ENCODE peak calls at places on chromosome 12, in four cellular contexts. One of them, this sample, is unnamed. For H3K4me1, the result is how much of the 10 kb centered on the place peaks cover.

GRCh38 chr12:23245186-23245585 is 620.2 kb downstream of the ETNK1 start:
- DNase-seq in adipocyte: no peak
- DNase-seq in HAP-1: no peak
- DNase-seq in HCT116: no peak
- DNase-seq in this sample: no peak

GRCh38 chr12:130628304-130628703 is 87.8 kb downstream of the RIMBP2 start:
- DNase-seq in adipocyte: no peak
- DNase-seq in HAP-1: no peak
- DNase-seq in HCT116: no peak
- DNase-seq in this sample: no peak

GRCh38 chr12:94994312-94994711 is 9.2 kb downstream of the NDUFA12 start:
- DNase-seq in adipocyte: peak
- DNase-seq in HAP-1: no peak
- DNase-seq in HCT116: peak
- DNase-seq in this sample: no peak

GRCh38 chr12:94207467-94208432 is 59.4 kb downstream of the PLXNC1 start:
- DNase-seq in adipocyte: peak
- DNase-seq in HAP-1: no peak
- DNase-seq in HCT116: no peak
- DNase-seq in this sample: no peak

GRCh38 chr12:954736-955135 is 5.2 kb upstream of the RAD52 start:
- DNase-seq in adipocyte: no peak
- DNase-seq in HAP-1: no peak
- DNase-seq in HCT116: no peak
- DNase-seq in this sample: no peak

GRCh38 chr12:123043536-123044001 is 63.1 kb downstream of the ARL6IP4 start:
- DNase-seq in adipocyte: peak
- DNase-seq in HAP-1: no peak
- DNase-seq in HCT116: peak
- DNase-seq in this sample: peak

GRCh38 chr12:85633491-85633890 is 202.7 kb downstream of the RASSF9 start:
- DNase-seq in adipocyte: no peak
- DNase-seq in HAP-1: no peak
- DNase-seq in HCT116: no peak
- DNase-seq in this sample: no peak

GRCh38 chr12:48980389-48980952 is 2.3 kb downstream of the WNT1 start:
- DNase-seq in adipocyte: no peak
- DNase-seq in HAP-1: no peak
- DNase-seq in HCT116: no peak
- DNase-seq in this sample: no peak

GRCh38 chr12:66848967-66849366 is 170.1 kb upstream of the GRIP1 start:
- DNase-seq in adipocyte: no peak
- DNase-seq in HAP-1: no peak
- DNase-seq in HCT116: no peak
- DNase-seq in this sample: no peak

GRCh38 chr12:2876431-2877046 is 435 bp downstream of the FOXM1 start:
- DNase-seq in adipocyte: peak
- DNase-seq in HAP-1: no peak
- DNase-seq in HCT116: no peak
- DNase-seq in this sample: no peak

GRCh38 chr12:122058750-122059149 is 19.8 kb upstream of the MLXIP start:
- DNase-seq in adipocyte: no peak
- DNase-seq in HAP-1: no peak
- DNase-seq in HCT116: no peak
- DNase-seq in this sample: no peak

GRCh38 chr12:42961395-42961794 is 371.8 kb upstream of the PRICKLE1 start:
- DNase-seq in adipocyte: peak
- DNase-seq in HAP-1: no peak
- DNase-seq in HCT116: peak
- DNase-seq in this sample: peak

GRCh38 chr12:49962861-49963765 is 1.4 kb downstream of the AQP5 start:
- DNase-seq in adipocyte: peak
- DNase-seq in HAP-1: no peak
- DNase-seq in HCT116: peak
- DNase-seq in this sample: peak

GRCh38 chr12:52018448-52019122 is 11.8 kb downstream of the TAMALIN start:
- DNase-seq in adipocyte: no peak
- DNase-seq in HAP-1: no peak
- DNase-seq in HCT116: no peak
- DNase-seq in this sample: no peak

GRCh38 chr12:123367511-123367910 is 2.9 kb upstream of the SBNO1 start:
- DNase-seq in adipocyte: no peak
- DNase-seq in HAP-1: no peak
- DNase-seq in HCT116: no peak
- DNase-seq in this sample: no peak

GRCh38 chr12:19402743-19403400 is 36.4 kb upstream of the AEBP2 start:
- DNase-seq in adipocyte: no peak
- DNase-seq in HAP-1: no peak
- DNase-seq in HCT116: no peak
- DNase-seq in this sample: no peak

GRCh38 chr12:52782502-52782901 is 5.4 kb upstream of the KRT76 start:
- DNase-seq in adipocyte: no peak
- DNase-seq in HAP-1: no peak
- DNase-seq in HCT116: no peak
- DNase-seq in this sample: no peak

GRCh38 chr12:2429032-2429431 is 365.7 kb upstream of the FKBP4 start:
- DNase-seq in adipocyte: peak
- DNase-seq in HAP-1: no peak
- DNase-seq in HCT116: no peak
- DNase-seq in this sample: no peak

GRCh38 chr12:39626033-39626814 is 6.6 kb upstream of the ABCD2 start:
- DNase-seq in adipocyte: no peak
- DNase-seq in HAP-1: no peak
- DNase-seq in HCT116: no peak
- DNase-seq in this sample: no peak

GRCh38 chr12:109725321-109726105 is 11.9 kb downstream of the FAM222A start:
- DNase-seq in adipocyte: no peak
- DNase-seq in HAP-1: no peak
- DNase-seq in HCT116: no peak
- DNase-seq in this sample: no peak

GRCh38 chr12:32688786-32689185 is 9.7 kb downstream of the DNM1L start:
- DNase-seq in adipocyte: no peak
- DNase-seq in HAP-1: no peak
- DNase-seq in HCT116: no peak
- DNase-seq in this sample: no peak

GRCh38 chr12:14256139-14256538 is 109.3 kb upstream of the ATF7IP start:
- DNase-seq in adipocyte: peak
- DNase-seq in HAP-1: no peak
- DNase-seq in HCT116: no peak
- DNase-seq in this sample: no peak

GRCh38 chr12:47397664-47398281 is 308.1 kb downstream of the RPAP3 start:
- DNase-seq in adipocyte: peak
- DNase-seq in HAP-1: no peak
- DNase-seq in HCT116: peak
- DNase-seq in this sample: no peak

GRCh38 chr12:118126119-118126757 is 9.7 kb upstream of the PEBP1 start:
- DNase-seq in adipocyte: no peak
- DNase-seq in HAP-1: no peak
- DNase-seq in HCT116: no peak
- DNase-seq in this sample: peak

GRCh38 chr12:111446044-111446581 is 40.4 kb downstream of the SH2B3 start:
- DNase-seq in adipocyte: no peak
- DNase-seq in HAP-1: no peak
- DNase-seq in HCT116: no peak
- DNase-seq in this sample: no peak

GRCh38 chr12:57756406-57757341 is 1.8 kb downstream of the MARCHF9 start:
- DNase-seq in adipocyte: no peak
- DNase-seq in HAP-1: peak
- DNase-seq in HCT116: no peak
- DNase-seq in this sample: no peak

GRCh38 chr12:31531908-31532307 is 59.0 kb downstream of the DENND5B start:
- DNase-seq in adipocyte: no peak
- DNase-seq in HAP-1: no peak
- DNase-seq in HCT116: no peak
- DNase-seq in this sample: no peak

GRCh38 chr12:31533470-31533869 is 57.5 kb downstream of the DENND5B start:
- DNase-seq in adipocyte: no peak
- DNase-seq in HAP-1: no peak
- DNase-seq in HCT116: no peak
- DNase-seq in this sample: no peak

GRCh38 chr12:31536672-31537071 is 54.3 kb downstream of the DENND5B start:
- DNase-seq in adipocyte: peak
- DNase-seq in HAP-1: no peak
- DNase-seq in HCT116: no peak
- DNase-seq in this sample: no peak
- H3K4me1 ChIP-seq in adipocyte: under half
- H3K4me1 ChIP-seq in HAP-1: under half
- H3K4me1 ChIP-seq in HCT116: under half
- H3K4me1 ChIP-seq in this sample: under half

GRCh38 chr12:12840500-12840899 is 27.4 kb downstream of the DDX47 start:
- DNase-seq in adipocyte: no peak
- DNase-seq in HAP-1: no peak
- DNase-seq in HCT116: no peak
- DNase-seq in this sample: no peak
- H3K4me1 ChIP-seq in adipocyte: under half
- H3K4me1 ChIP-seq in HAP-1: under half
- H3K4me1 ChIP-seq in HCT116: half or more
- H3K4me1 ChIP-seq in this sample: under half

GRCh38 chr12:55723516-55724225 is 3.5 kb downstream of the RDH5 start:
- DNase-seq in adipocyte: no peak
- DNase-seq in HAP-1: no peak
- DNase-seq in HCT116: no peak
- DNase-seq in this sample: no peak

GRCh38 chr12:55721601-55722213 is 1.5 kb downstream of the RDH5 start:
- DNase-seq in adipocyte: no peak
- DNase-seq in HAP-1: no peak
- DNase-seq in HCT116: no peak
- DNase-seq in this sample: no peak

GRCh38 chr12:55724226-55724939 is 4.2 kb downstream of the RDH5 start:
- DNase-seq in adipocyte: peak
- DNase-seq in HAP-1: peak
- DNase-seq in HCT116: no peak
- DNase-seq in this sample: peak

GRCh38 chr12:55724940-55725309 is 3.9 kb downstream of the CD63 start:
- DNase-seq in adipocyte: no peak
- DNase-seq in HAP-1: no peak
- DNase-seq in HCT116: no peak
- DNase-seq in this sample: peak

DNA sequence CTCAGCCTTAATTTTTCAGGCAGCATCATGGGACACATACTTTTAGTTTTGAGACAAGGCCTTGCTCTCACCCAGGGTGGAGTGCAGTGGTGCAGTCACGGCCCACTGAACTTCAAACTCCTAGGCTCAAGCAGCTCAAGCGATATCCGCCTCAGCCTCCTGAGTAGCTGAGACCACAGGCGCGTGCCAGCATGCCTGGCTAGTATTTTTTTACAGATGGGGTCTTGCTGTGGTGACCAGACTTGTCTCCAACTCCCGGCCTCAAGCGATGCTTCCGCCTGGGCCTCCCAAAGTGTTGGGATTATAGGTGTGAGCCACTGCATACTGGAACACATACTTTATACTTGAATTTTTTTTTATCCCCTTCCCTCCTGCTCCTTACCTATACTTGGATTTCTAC is 2.8 kb downstream of the RDH5 start:
- DNase-seq in adipocyte: no peak
- DNase-seq in HAP-1: no peak
- DNase-seq in HCT116: no peak
- DNase-seq in this sample: no peak
- H3K4me1 ChIP-seq in adipocyte: half or more
- H3K4me1 ChIP-seq in HAP-1: under half
- H3K4me1 ChIP-seq in HCT116: half or more
- H3K4me1 ChIP-seq in this sample: under half

GRCh38 chr12:120225852-120226640 is 25.1 kb upstream of the RPLP0 start:
- DNase-seq in adipocyte: no peak
- DNase-seq in HAP-1: no peak
- DNase-seq in HCT116: no peak
- DNase-seq in this sample: no peak

GRCh38 chr12:120225200-120225558 is 24.3 kb upstream of the RPLP0 start:
- DNase-seq in adipocyte: no peak
- DNase-seq in HAP-1: no peak
- DNase-seq in HCT116: no peak
- DNase-seq in this sample: no peak

GRCh38 chr12:120222288-120222832 is 21.4 kb upstream of the RPLP0 start:
- DNase-seq in adipocyte: no peak
- DNase-seq in HAP-1: no peak
- DNase-seq in HCT116: no peak
- DNase-seq in this sample: no peak

GRCh38 chr12:120223458-120224303 is 22.8 kb upstream of the RPLP0 start:
- DNase-seq in adipocyte: no peak
- DNase-seq in HAP-1: no peak
- DNase-seq in HCT116: no peak
- DNase-seq in this sample: no peak

DNA sequence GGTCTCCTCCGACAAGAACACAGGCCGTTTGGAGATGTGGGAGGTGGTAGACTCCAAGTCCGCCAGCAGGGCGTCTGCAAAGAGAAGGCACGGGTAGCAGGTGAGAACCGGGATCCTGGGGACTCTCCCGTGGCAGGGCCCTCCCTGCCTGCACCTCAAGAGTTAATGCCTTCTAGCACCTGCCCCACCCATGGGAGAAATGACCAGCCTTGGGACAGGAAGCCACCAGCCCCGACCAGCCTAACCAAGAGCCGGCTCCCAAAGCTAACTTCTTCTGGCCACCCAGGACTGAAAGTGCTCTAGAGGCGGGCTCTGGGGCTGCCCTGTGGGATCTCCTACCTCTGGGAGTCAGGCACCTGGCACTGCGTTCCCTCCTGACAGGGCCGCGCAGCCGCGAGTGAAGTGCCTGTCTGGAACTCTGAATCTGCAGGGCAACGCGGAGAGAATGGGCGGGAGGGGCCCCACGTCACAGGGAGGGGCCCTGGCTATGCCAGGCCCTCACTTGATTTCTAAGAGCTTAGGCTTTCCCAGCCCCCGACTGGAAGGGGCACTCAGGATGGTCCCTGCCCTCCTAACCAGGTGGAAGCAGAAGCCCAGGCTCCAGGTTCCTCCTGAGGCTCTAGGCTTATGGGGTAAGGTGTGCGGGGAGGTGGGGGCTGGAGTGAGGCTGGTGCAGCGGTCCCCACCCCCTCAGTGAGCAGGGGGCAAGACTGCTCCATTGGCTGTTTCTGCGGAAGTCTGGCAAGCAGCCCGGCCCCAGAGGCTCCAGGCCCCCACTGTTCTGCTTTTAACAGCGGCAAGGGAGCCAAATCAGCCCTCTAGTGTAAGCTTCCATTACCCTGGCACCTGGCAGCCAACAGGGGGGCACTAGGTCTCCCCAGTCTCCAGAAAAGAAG is 23.6 kb upstream of the RPLP0 start:
- DNase-seq in adipocyte: no peak
- DNase-seq in HAP-1: no peak
- DNase-seq in HCT116: no peak
- DNase-seq in this sample: no peak
- H3K4me1 ChIP-seq in adipocyte: half or more
- H3K4me1 ChIP-seq in HAP-1: under half
- H3K4me1 ChIP-seq in HCT116: under half
- H3K4me1 ChIP-seq in this sample: under half